ENCODE peak calls at places on chromosomes 2 and 18, in eight cellular contexts. R is bronchial epithelial cell, D is mesenchymal stem cell, W is Caco-2, T is mesendoderm, F is cardiac muscle cell, H is body of pancreas, J is pancreas. U is an unnamed sample.

GRCh38 chr2:189149981-189150380 is 29.6 kb downstream of the COL5A2 start:
- DNase-seq in R (peak; percentile 74), D (peak; percentile 89), W (no peak), T (no peak), F (no peak), H (no peak), J (no peak), U (peak; percentile 60)

GRCh38 chr18:11553098-11553940 is 56.1 kb upstream of the SLC35G4 start:
- DNase-seq in R (peak; percentile 46), D (peak; percentile 66), W (peak; percentile 55), T (peak; percentile 73), F (peak; percentile 65), H (peak; percentile 41), J (no peak), U (peak; percentile 78)

GRCh38 chr18:22977847-22978701 is 44.9 kb downstream of the RBBP8 start:
- DNase-seq in R (peak; percentile 97), D (peak; percentile 80), W (no peak), T (no peak), F (no peak), H (peak; percentile 16), J (no peak), U (peak; percentile 83)

GRCh38 chr2:240568678-240569522 is 616 bp downstream of the RNPEPL1 start:
- DNase-seq in R (no peak), D (peak; percentile 60), W (peak; percentile 26), T (no peak), F (peak; percentile 67), H (peak; percentile 77), J (peak; percentile 89), U (peak; percentile 66)

GRCh38 chr2:225008935-225009334 is 33.3 kb downstream of the DOCK10 start:
- DNase-seq in R (no peak), D (no peak), W (no peak), T (peak; percentile 61), F (peak; percentile 34), H (no peak), J (no peak), U (peak; percentile 6)

GRCh38 chr2:9207641-9208301 is 1.2 kb downstream of the ASAP2 start:
- DNase-seq in R (peak; percentile 51), D (peak; percentile 45), W (peak; percentile 53), T (peak; percentile 66), F (peak; percentile 32), H (peak; percentile 50), J (peak; percentile 79), U (peak; percentile 53)

GRCh38 chr2:45103351-45104145 is 94.3 kb upstream of the SIX2 start:
- DNase-seq in R (peak; percentile 22), D (no peak), W (no peak), T (no peak), F (no peak), H (no peak), J (no peak), U (peak; percentile 94)

GRCh38 chr2:121626777-121627524 is 22.3 kb downstream of the CLASP1 start:
- DNase-seq in R (no peak), D (peak; percentile 49), W (no peak), T (no peak), F (no peak), H (peak; percentile 74), J (no peak), U (no peak)

GRCh38 chr18:79577451-79578395 is 101.9 kb upstream of the CTDP1 start:
- DNase-seq in R (no peak), D (no peak), W (no peak), T (no peak), F (no peak), H (peak; percentile 36), J (peak; percentile 78), U (no peak)

GRCh38 chr2:234951386-234952269 is at the start of gene SH3BP4:
- DNase-seq in R (no peak), D (peak; percentile 84), W (peak; percentile 73), T (peak; percentile 80), F (peak; percentile 91), H (peak; percentile 90), J (peak; percentile 93), U (peak; percentile 62)

GRCh38 chr18:12857215-12857924 is 26.7 kb downstream of the PTPN2 start:
- DNase-seq in R (no peak), D (no peak), W (no peak), T (no peak), F (no peak), H (no peak), J (no peak), U (no peak)

GRCh38 chr2:126507425-126507867 is 148.5 kb upstream of the GYPC start:
- DNase-seq in R (no peak), D (peak; percentile 6), W (no peak), T (peak; percentile 46), F (no peak), H (no peak), J (no peak), U (no peak)

GRCh38 chr2:77016481-77016880 is 505.7 kb downstream of the LRRTM4 start:
- DNase-seq in R (no peak), D (no peak), W (no peak), T (no peak), F (no peak), H (no peak), J (no peak), U (no peak)

GRCh38 chr2:88709117-88709739 is 17.8 kb downstream of the RPIA start:
- DNase-seq in R (peak; percentile 81), D (no peak), W (no peak), T (no peak), F (no peak), H (no peak), J (no peak), U (peak; percentile 53)

GRCh38 chr2:235658371-235659174 is 164.7 kb downstream of the AGAP1 start:
- DNase-seq in R (no peak), D (peak; percentile 71), W (no peak), T (peak; percentile 78), F (no peak), H (no peak), J (no peak), U (no peak)

GRCh38 chr18:78826631-78827030 is 153.0 kb upstream of the SALL3 start:
- DNase-seq in R (no peak), D (no peak), W (no peak), T (no peak), F (no peak), H (no peak), J (no peak), U (no peak)

GRCh38 chr18:10771053-10771709 is 245.4 kb downstream of the NAPG start:
- DNase-seq in R (peak; percentile 54), D (peak; percentile 74), W (no peak), T (no peak), F (no peak), H (no peak), J (no peak), U (no peak)

GRCh38 chr2:34104601-34105000 is 505.5 kb upstream of the FAM98A start:
- DNase-seq in R (peak; percentile 79), D (peak; percentile 17), W (no peak), T (peak; percentile 2), F (no peak), H (no peak), J (no peak), U (peak; percentile 73)

GRCh38 chr2:8482432-8482831 is 199.4 kb upstream of the ID2 start:
- DNase-seq in R (no peak), D (no peak), W (no peak), T (no peak), F (no peak), H (no peak), J (no peak), U (no peak)

GRCh38 chr2:37344453-37345361 is at the start of gene QPCT:
- DNase-seq in R (peak; percentile 20), D (peak; percentile 65), W (peak; percentile 57), T (peak; percentile 62), F (no peak), H (peak; percentile 53), J (peak; percentile 75), U (no peak)

GRCh38 chr18:57910817-57911216 is 107.7 kb upstream of the ATP8B1 start:
- DNase-seq in R (no peak), D (no peak), W (no peak), T (peak; percentile 51), F (no peak), H (no peak), J (no peak), U (peak; percentile 15)

GRCh38 chr2:106189325-106189724 is 4.8 kb downstream of the UXS1 start:
- DNase-seq in R (no peak), D (no peak), W (no peak), T (peak; percentile 21), F (no peak), H (no peak), J (no peak), U (no peak)

GRCh38 chr2:162072976-162073775 is 839 bp downstream of the DPP4 start:
- DNase-seq in R (no peak), D (peak; percentile 41), W (no peak), T (peak; percentile 31), F (peak; percentile 15), H (no peak), J (peak; percentile 36), U (no peak)

GRCh38 chr18:41938445-41938844 is 16.6 kb upstream of the PIK3C3 start:
- DNase-seq in R (peak; percentile 70), D (peak; percentile 92), W (no peak), T (peak; percentile 55), F (no peak), H (no peak), J (no peak), U (peak; percentile 21)

GRCh38 chr2:239934571-239935171 is 90.5 kb downstream of the NDUFA10 start:
- DNase-seq in R (peak; percentile 30), D (peak; percentile 8), W (peak; percentile 27), T (peak; percentile 79), F (no peak), H (peak; percentile 25), J (peak; percentile 31), U (peak; percentile 54)

GRCh38 chr2:86048888-86049287 is 56.8 kb downstream of the POLR1A start:
- DNase-seq in R (no peak), D (no peak), W (peak; percentile 9), T (no peak), F (no peak), H (peak; percentile 80), J (peak; percentile 56), U (no peak)
- H3K36me3 ChIP-seq in R (peaks cover 42% of the 10 kb centered on the region), D (peaks cover 94% of the 10 kb centered on the region), W (peaks cover 8% of the 10 kb centered on the region), T (peaks cover 28% of the 10 kb centered on the region), F (peaks cover 52% of the 10 kb centered on the region), H (no peaks in the 10 kb centered on the region), J (peaks cover 7% of the 10 kb centered on the region), U (peaks cover 65% of the 10 kb centered on the region)

DNA sequence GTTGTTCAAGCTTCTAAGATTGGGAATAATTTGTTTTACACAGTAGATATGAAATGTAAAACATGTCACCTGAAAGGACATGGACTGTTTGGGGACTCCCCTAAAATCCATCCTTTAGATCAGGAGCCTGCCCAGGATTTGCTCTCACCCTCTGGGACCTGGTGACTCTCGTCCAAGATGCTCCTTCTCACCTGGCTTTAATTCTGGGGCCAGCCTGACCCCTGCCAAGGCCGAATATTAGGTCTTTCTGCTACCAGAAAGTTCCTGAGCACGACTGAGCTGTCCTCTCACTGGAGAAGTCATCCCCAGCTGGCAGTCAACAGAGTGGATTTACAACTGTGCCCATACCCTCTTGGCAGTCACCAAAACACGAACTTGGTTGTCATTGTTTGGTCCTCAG is 25.3 kb downstream of the PTPN18 start:
- DNase-seq in R (no peak), D (no peak), W (no peak), T (no peak), F (no peak), H (no peak), J (no peak), U (no peak)
- H3K36me3 ChIP-seq in R (no peaks in the 10 kb centered on the region), D (peaks cover 29% of the 10 kb centered on the region), W (no peaks in the 10 kb centered on the region), T (no peaks in the 10 kb centered on the region), F (no peaks in the 10 kb centered on the region), H (no peaks in the 10 kb centered on the region), J (no peaks in the 10 kb centered on the region), U (no peaks in the 10 kb centered on the region)

GRCh38 chr18:76435321-76435989 is 59.6 kb downstream of the ZNF516 start:
- DNase-seq in R (no peak), D (no peak), W (no peak), T (peak; percentile 27), F (no peak), H (no peak), J (peak; percentile 10), U (no peak)
- H3K36me3 ChIP-seq in R (peaks cover 24% of the 10 kb centered on the region), D (peaks cover 51% of the 10 kb centered on the region), W (no peaks in the 10 kb centered on the region), T (no peaks in the 10 kb centered on the region), F (peaks cover 9% of the 10 kb centered on the region), H (no peaks in the 10 kb centered on the region), J (no peaks in the 10 kb centered on the region), U (no peaks in the 10 kb centered on the region)

GRCh38 chr2:217807753-217808152 is 195.0 kb downstream of the TNS1 start:
- DNase-seq in R (no peak), D (no peak), W (no peak), T (no peak), F (no peak), H (no peak), J (no peak), U (no peak)
- H3K36me3 ChIP-seq in R (peaks cover 6% of the 10 kb centered on the region), D (peaks cover 99% of the 10 kb centered on the region), W (no peaks in the 10 kb centered on the region), T (no peaks in the 10 kb centered on the region), F (peaks cover 21% of the 10 kb centered on the region), H (peaks cover 37% of the 10 kb centered on the region), J (peaks cover 46% of the 10 kb centered on the region), U (no peaks in the 10 kb centered on the region)